ENCODE peak calls at places on chromosomes 1 and 21, in eight cellular contexts. One of them, this sample, is unnamed.

GRCh38 chr1:155179107-155180031 is 5.7 kb downstream of the TRIM46 start:
- DNase-seq in MM.1S: no peak
- DNase-seq in CD8-positive, alpha-beta T cell: no peak
- DNase-seq in cardiac muscle cell: no peak
- DNase-seq in right lobe of liver: peak; percentile 58
- DNase-seq in fibroblast of lung: no peak
- DNase-seq in left ventricle myocardium inferior: no peak
- DNase-seq in uterus: peak; percentile 14
- DNase-seq in this sample: peak; percentile 69

GRCh38 chr1:236774926-236775325 is 20.2 kb upstream of the MTR start:
- DNase-seq in MM.1S: no peak
- DNase-seq in cardiac muscle cell: peak; percentile 38
- DNase-seq in left ventricle myocardium inferior: no peak
- DNase-seq in CD8-positive, alpha-beta T cell: no peak
- DNase-seq in fibroblast of lung: peak; percentile 39
- DNase-seq in right lobe of liver: no peak
- DNase-seq in uterus: no peak
- DNase-seq in this sample: no peak

GRCh38 chr21:38839683-38840286 is 34.1 kb downstream of the ETS2 start:
- DNase-seq in MM.1S: no peak
- DNase-seq in fibroblast of lung: peak; percentile 97
- DNase-seq in right lobe of liver: no peak
- DNase-seq in uterus: no peak
- DNase-seq in left ventricle myocardium inferior: no peak
- DNase-seq in CD8-positive, alpha-beta T cell: no peak
- DNase-seq in cardiac muscle cell: no peak
- DNase-seq in this sample: no peak

GRCh38 chr1:147892731-147893214 is 9.8 kb upstream of the GJA8 start:
- DNase-seq in fibroblast of lung: peak; percentile 73
- DNase-seq in uterus: peak; percentile 35
- DNase-seq in CD8-positive, alpha-beta T cell: no peak
- DNase-seq in MM.1S: peak; percentile 64
- DNase-seq in left ventricle myocardium inferior: no peak
- DNase-seq in cardiac muscle cell: peak; percentile 72
- DNase-seq in right lobe of liver: no peak
- DNase-seq in this sample: no peak

GRCh38 chr1:60989745-60990718 is 92.3 kb upstream of the NFIA start:
- DNase-seq in fibroblast of lung: peak; percentile 84
- DNase-seq in left ventricle myocardium inferior: peak; percentile 64
- DNase-seq in MM.1S: no peak
- DNase-seq in uterus: peak; percentile 67
- DNase-seq in right lobe of liver: no peak
- DNase-seq in CD8-positive, alpha-beta T cell: no peak
- DNase-seq in cardiac muscle cell: no peak
- DNase-seq in this sample: no peak

GRCh38 chr21:37829043-37829442 is 87.2 kb downstream of the KCNJ6 start:
- DNase-seq in fibroblast of lung: no peak
- DNase-seq in CD8-positive, alpha-beta T cell: no peak
- DNase-seq in cardiac muscle cell: no peak
- DNase-seq in MM.1S: no peak
- DNase-seq in left ventricle myocardium inferior: no peak
- DNase-seq in right lobe of liver: no peak
- DNase-seq in uterus: no peak
- DNase-seq in this sample: no peak

GRCh38 chr1:200530551-200531261 is 89.8 kb downstream of the KIF14 start:
- DNase-seq in fibroblast of lung: no peak
- DNase-seq in CD8-positive, alpha-beta T cell: peak; percentile 79
- DNase-seq in uterus: no peak
- DNase-seq in MM.1S: no peak
- DNase-seq in cardiac muscle cell: no peak
- DNase-seq in right lobe of liver: no peak
- DNase-seq in left ventricle myocardium inferior: no peak
- DNase-seq in this sample: no peak

GRCh38 chr1:229508823-229509337 is 739 bp upstream of the NUP133 start:
- DNase-seq in left ventricle myocardium inferior: no peak
- DNase-seq in right lobe of liver: no peak
- DNase-seq in CD8-positive, alpha-beta T cell: no peak
- DNase-seq in uterus: no peak
- DNase-seq in fibroblast of lung: peak; percentile 1
- DNase-seq in MM.1S: no peak
- DNase-seq in cardiac muscle cell: no peak
- DNase-seq in this sample: no peak

GRCh38 chr1:56322211-56322610 is 257.2 kb downstream of the PLPP3 start:
- DNase-seq in fibroblast of lung: peak; percentile 24
- DNase-seq in MM.1S: no peak
- DNase-seq in right lobe of liver: no peak
- DNase-seq in cardiac muscle cell: peak; percentile 36
- DNase-seq in uterus: no peak
- DNase-seq in left ventricle myocardium inferior: no peak
- DNase-seq in CD8-positive, alpha-beta T cell: no peak
- DNase-seq in this sample: no peak

GRCh38 chr1:11639372-11639771 is 14.9 kb downstream of the FBXO2 start:
- DNase-seq in fibroblast of lung: no peak
- DNase-seq in MM.1S: no peak
- DNase-seq in right lobe of liver: no peak
- DNase-seq in CD8-positive, alpha-beta T cell: no peak
- DNase-seq in left ventricle myocardium inferior: no peak
- DNase-seq in cardiac muscle cell: no peak
- DNase-seq in uterus: no peak
- DNase-seq in this sample: no peak

GRCh38 chr1:111955755-111956154 is 33.7 kb downstream of the KCND3 start:
- DNase-seq in cardiac muscle cell: no peak
- DNase-seq in fibroblast of lung: no peak
- DNase-seq in right lobe of liver: no peak
- DNase-seq in uterus: no peak
- DNase-seq in left ventricle myocardium inferior: no peak
- DNase-seq in MM.1S: no peak
- DNase-seq in CD8-positive, alpha-beta T cell: no peak
- DNase-seq in this sample: no peak

GRCh38 chr1:7401814-7402547 is 369.1 kb upstream of the VAMP3 start:
- DNase-seq in cardiac muscle cell: no peak
- DNase-seq in MM.1S: no peak
- DNase-seq in left ventricle myocardium inferior: no peak
- DNase-seq in CD8-positive, alpha-beta T cell: no peak
- DNase-seq in right lobe of liver: no peak
- DNase-seq in fibroblast of lung: peak; percentile 98
- DNase-seq in uterus: no peak
- DNase-seq in this sample: peak; percentile 88

GRCh38 chr1:40770296-40771070 is 13.1 kb upstream of the KCNQ4 start:
- DNase-seq in uterus: no peak
- DNase-seq in fibroblast of lung: no peak
- DNase-seq in left ventricle myocardium inferior: no peak
- DNase-seq in right lobe of liver: no peak
- DNase-seq in CD8-positive, alpha-beta T cell: no peak
- DNase-seq in cardiac muscle cell: no peak
- DNase-seq in MM.1S: no peak
- DNase-seq in this sample: no peak

GRCh38 chr1:99565606-99566289 is 80.2 kb upstream of the PALMD start:
- DNase-seq in left ventricle myocardium inferior: no peak
- DNase-seq in uterus: no peak
- DNase-seq in fibroblast of lung: no peak
- DNase-seq in right lobe of liver: no peak
- DNase-seq in cardiac muscle cell: no peak
- DNase-seq in CD8-positive, alpha-beta T cell: no peak
- DNase-seq in MM.1S: no peak
- DNase-seq in this sample: no peak

GRCh38 chr1:111723091-111723806 is 15.9 kb downstream of the INKA2 start:
- DNase-seq in cardiac muscle cell: no peak
- DNase-seq in MM.1S: peak; percentile 42
- DNase-seq in uterus: no peak
- DNase-seq in fibroblast of lung: no peak
- DNase-seq in left ventricle myocardium inferior: no peak
- DNase-seq in right lobe of liver: no peak
- DNase-seq in CD8-positive, alpha-beta T cell: no peak
- DNase-seq in this sample: no peak

GRCh38 chr1:109864063-109864822 is 46.4 kb upstream of the CSF1 start:
- DNase-seq in CD8-positive, alpha-beta T cell: no peak
- DNase-seq in left ventricle myocardium inferior: no peak
- DNase-seq in uterus: no peak
- DNase-seq in fibroblast of lung: peak; percentile 75
- DNase-seq in cardiac muscle cell: no peak
- DNase-seq in MM.1S: no peak
- DNase-seq in right lobe of liver: no peak
- DNase-seq in this sample: no peak

GRCh38 chr1:90394247-90394646 is 322.9 kb downstream of the BARHL2 start:
- DNase-seq in cardiac muscle cell: no peak
- DNase-seq in MM.1S: no peak
- DNase-seq in CD8-positive, alpha-beta T cell: no peak
- DNase-seq in right lobe of liver: no peak
- DNase-seq in fibroblast of lung: no peak
- DNase-seq in uterus: no peak
- DNase-seq in left ventricle myocardium inferior: no peak
- DNase-seq in this sample: no peak

GRCh38 chr1:153260980-153261792 is 1.7 kb downstream of the LORICRIN start:
- DNase-seq in uterus: no peak
- DNase-seq in fibroblast of lung: no peak
- DNase-seq in cardiac muscle cell: peak; percentile 70
- DNase-seq in MM.1S: peak; percentile 34
- DNase-seq in left ventricle myocardium inferior: peak; percentile 29
- DNase-seq in right lobe of liver: no peak
- DNase-seq in CD8-positive, alpha-beta T cell: peak; percentile 56
- DNase-seq in this sample: no peak
- H3K4me3 ChIP-seq in uterus: peak overlapping the region; percentile 48
- H3K4me3 ChIP-seq in fibroblast of lung: no peak overlapping the region
- H3K4me3 ChIP-seq in cardiac muscle cell: peak overlapping the region; percentile 34
- H3K4me3 ChIP-seq in MM.1S: peak overlapping the region; percentile 55
- H3K4me3 ChIP-seq in left ventricle myocardium inferior: peak overlapping the region; percentile 66
- H3K4me3 ChIP-seq in right lobe of liver: peak overlapping the region; percentile 25
- H3K4me3 ChIP-seq in CD8-positive, alpha-beta T cell: peak overlapping the region; percentile 41
- H3K4me3 ChIP-seq in this sample: peak overlapping the region; percentile 29

GRCh38 chr1:168728452-168729404 is at the start of gene DPT:
- DNase-seq in right lobe of liver: no peak
- DNase-seq in cardiac muscle cell: no peak
- DNase-seq in CD8-positive, alpha-beta T cell: no peak
- DNase-seq in left ventricle myocardium inferior: peak; percentile 61
- DNase-seq in MM.1S: no peak
- DNase-seq in fibroblast of lung: peak; percentile 75
- DNase-seq in uterus: peak; percentile 69
- DNase-seq in this sample: no peak

GRCh38 chr1:168729405-168729802 is 398 bp upstream of the DPT start:
- DNase-seq in fibroblast of lung: no peak
- DNase-seq in CD8-positive, alpha-beta T cell: no peak
- DNase-seq in left ventricle myocardium inferior: no peak
- DNase-seq in cardiac muscle cell: no peak
- DNase-seq in MM.1S: no peak
- DNase-seq in right lobe of liver: no peak
- DNase-seq in uterus: no peak
- DNase-seq in this sample: no peak

GRCh38 chr1:168725060-168725459 is 3.9 kb downstream of the DPT start:
- DNase-seq in MM.1S: no peak
- DNase-seq in fibroblast of lung: no peak
- DNase-seq in CD8-positive, alpha-beta T cell: no peak
- DNase-seq in right lobe of liver: no peak
- DNase-seq in cardiac muscle cell: no peak
- DNase-seq in left ventricle myocardium inferior: no peak
- DNase-seq in uterus: no peak
- DNase-seq in this sample: no peak

GRCh38 chr1:168726719-168727118 is 2.3 kb downstream of the DPT start:
- DNase-seq in left ventricle myocardium inferior: no peak
- DNase-seq in CD8-positive, alpha-beta T cell: no peak
- DNase-seq in cardiac muscle cell: no peak
- DNase-seq in fibroblast of lung: no peak
- DNase-seq in MM.1S: no peak
- DNase-seq in uterus: no peak
- DNase-seq in right lobe of liver: no peak
- DNase-seq in this sample: no peak

DNA sequence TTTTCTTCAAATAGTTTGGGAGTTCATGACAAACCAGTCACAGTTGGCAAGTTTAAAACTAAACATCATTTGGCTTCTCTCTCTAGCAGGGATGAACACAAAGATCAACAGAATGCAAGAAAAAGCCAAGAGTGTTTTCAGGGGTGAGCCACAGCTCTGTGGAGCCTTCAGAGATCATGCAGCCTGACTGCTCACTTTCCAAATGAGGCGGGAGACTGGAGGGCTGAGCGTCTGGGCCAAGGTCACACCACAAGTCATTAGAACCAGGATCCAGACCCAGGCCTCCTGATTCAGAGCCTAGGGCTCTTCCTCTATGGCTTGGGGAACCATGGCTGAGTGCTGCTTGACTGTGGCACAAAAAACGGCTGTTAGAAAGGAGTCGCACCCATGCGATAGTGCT is 2.7 kb downstream of the DPT start:
- DNase-seq in cardiac muscle cell: no peak
- DNase-seq in uterus: no peak
- DNase-seq in MM.1S: no peak
- DNase-seq in left ventricle myocardium inferior: no peak
- DNase-seq in fibroblast of lung: no peak
- DNase-seq in CD8-positive, alpha-beta T cell: no peak
- DNase-seq in right lobe of liver: no peak
- DNase-seq in this sample: no peak
- TF ChIP-seq CTCF in cardiac muscle cell: no peak
- TF ChIP-seq CTCF in uterus: no peak
- TF ChIP-seq CTCF in MM.1S: no peak
- TF ChIP-seq CTCF in left ventricle myocardium inferior: no peak
- TF ChIP-seq CTCF in fibroblast of lung: no peak
- TF ChIP-seq CTCF in CD8-positive, alpha-beta T cell: no peak
- TF ChIP-seq CTCF in right lobe of liver: no peak
- TF ChIP-seq CTCF in this sample: no peak

GRCh38 chr1:1430114-1430982 is 5.1 kb upstream of the VWA1 start:
- DNase-seq in cardiac muscle cell: peak; percentile 36
- DNase-seq in MM.1S: no peak
- DNase-seq in left ventricle myocardium inferior: peak; percentile 87
- DNase-seq in CD8-positive, alpha-beta T cell: no peak
- DNase-seq in right lobe of liver: peak; percentile 73
- DNase-seq in fibroblast of lung: peak; percentile 75
- DNase-seq in uterus: peak; percentile 87
- DNase-seq in this sample: no peak
- H3K4me1 ChIP-seq in cardiac muscle cell: peaks cover 50% of the 10 kb centered on the region
- H3K4me1 ChIP-seq in MM.1S: no peaks in the 10 kb centered on the region
- H3K4me1 ChIP-seq in left ventricle myocardium inferior: peaks cover 73% of the 10 kb centered on the region
- H3K4me1 ChIP-seq in CD8-positive, alpha-beta T cell: peaks cover 17% of the 10 kb centered on the region
- H3K4me1 ChIP-seq in right lobe of liver: peaks cover 6% of the 10 kb centered on the region
- H3K4me1 ChIP-seq in fibroblast of lung: peaks cover 29% of the 10 kb centered on the region
- H3K4me1 ChIP-seq in uterus: peaks cover 45% of the 10 kb centered on the region
- H3K4me1 ChIP-seq in this sample: peaks cover 9% of the 10 kb centered on the region

DNA sequence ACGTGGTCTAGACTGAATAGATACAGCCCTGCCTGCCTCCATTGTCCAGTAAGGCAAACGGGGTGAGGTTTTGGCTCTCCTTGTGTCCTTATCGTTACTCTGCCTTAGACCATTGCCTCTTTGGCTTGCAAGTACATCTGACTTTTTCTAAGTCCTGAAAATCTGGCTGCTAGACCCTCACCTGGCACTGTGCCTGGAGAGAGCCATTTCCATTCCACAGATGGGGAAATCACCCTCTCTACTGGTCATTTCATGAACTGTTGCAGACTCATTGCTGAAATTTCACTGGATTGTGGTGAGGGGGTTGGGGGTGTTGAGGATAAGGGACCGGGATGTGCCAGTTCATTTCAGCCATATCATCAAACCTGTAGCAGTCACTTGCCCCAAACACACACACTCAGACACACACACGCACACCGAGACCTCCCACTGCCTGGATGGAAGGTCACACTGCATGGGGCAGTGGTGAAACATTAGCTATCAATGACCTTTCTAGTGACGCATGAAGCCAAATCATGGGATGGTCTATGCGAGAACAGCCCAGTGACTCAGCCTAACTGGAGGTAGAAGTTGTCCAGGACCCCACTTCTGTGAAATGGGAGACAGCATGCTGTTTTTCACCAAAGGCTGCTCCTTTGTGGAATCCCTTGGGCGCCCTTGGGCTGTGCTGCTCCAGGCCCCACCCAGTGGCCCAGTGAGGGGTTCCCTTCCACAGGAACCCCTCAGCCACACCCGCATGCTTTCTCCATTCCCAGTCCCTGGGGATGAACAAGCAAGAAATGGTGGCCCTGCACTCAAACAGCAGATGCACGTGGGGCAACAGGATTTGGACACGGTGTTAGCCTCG is 34.9 kb upstream of the VASH2 start:
- DNase-seq in MM.1S: no peak
- DNase-seq in cardiac muscle cell: peak; percentile 52
- DNase-seq in right lobe of liver: no peak
- DNase-seq in uterus: peak; percentile 59
- DNase-seq in left ventricle myocardium inferior: peak; percentile 50
- DNase-seq in CD8-positive, alpha-beta T cell: no peak
- DNase-seq in fibroblast of lung: peak; percentile 79
- DNase-seq in this sample: no peak
- H3K4me3 ChIP-seq in MM.1S: no peak overlapping the region
- H3K4me3 ChIP-seq in cardiac muscle cell: no peak overlapping the region
- H3K4me3 ChIP-seq in right lobe of liver: no peak overlapping the region
- H3K4me3 ChIP-seq in uterus: no peak overlapping the region
- H3K4me3 ChIP-seq in left ventricle myocardium inferior: no peak overlapping the region
- H3K4me3 ChIP-seq in CD8-positive, alpha-beta T cell: no peak overlapping the region
- H3K4me3 ChIP-seq in fibroblast of lung: no peak overlapping the region
- H3K4me3 ChIP-seq in this sample: no peak overlapping the region

This sample was measured in RWPE2.